ENCODE peak calls at places on chromosomes 7 and 10, in eight cellular contexts. One of them, this sample, is unnamed.

GRCh38 chr7:100132126-100132525 is 5.4 kb downstream of the MBLAC1 start:
- DNase-seq in naive thymus-derived CD8-positive, alpha-beta T cell: no peak
- DNase-seq in stimulated activated CD4-positive, alpha-beta T cell treated with anti-CD3 and anti-CD28 coated beads, Interleukin-2, amount 100 ng/mL, for 24 hours: no peak
- DNase-seq in left ventricle myocardium inferior: no peak
- DNase-seq in cardiac muscle cell: no peak
- DNase-seq in T-helper 17 cell: no peak
- DNase-seq in T-helper 1 cell: no peak
- DNase-seq in SHP77: no peak
- DNase-seq in this sample: no peak

GRCh38 chr7:50056131-50056530 is 36.9 kb downstream of the ZPBP start:
- DNase-seq in naive thymus-derived CD8-positive, alpha-beta T cell: no peak
- DNase-seq in stimulated activated CD4-positive, alpha-beta T cell treated with anti-CD3 and anti-CD28 coated beads, Interleukin-2, amount 100 ng/mL, for 24 hours: no peak
- DNase-seq in left ventricle myocardium inferior: no peak
- DNase-seq in cardiac muscle cell: no peak
- DNase-seq in T-helper 17 cell: no peak
- DNase-seq in T-helper 1 cell: no peak
- DNase-seq in SHP77: no peak
- DNase-seq in this sample: no peak

GRCh38 chr10:129546106-129546505 is 79.1 kb downstream of the MGMT start:
- DNase-seq in naive thymus-derived CD8-positive, alpha-beta T cell: no peak
- DNase-seq in stimulated activated CD4-positive, alpha-beta T cell treated with anti-CD3 and anti-CD28 coated beads, Interleukin-2, amount 100 ng/mL, for 24 hours: no peak
- DNase-seq in left ventricle myocardium inferior: no peak
- DNase-seq in cardiac muscle cell: no peak
- DNase-seq in T-helper 17 cell: no peak
- DNase-seq in T-helper 1 cell: no peak
- DNase-seq in SHP77: no peak
- DNase-seq in this sample: no peak

GRCh38 chr10:101777857-101778145 is 1.9 kb upstream of the FGF8 start:
- DNase-seq in naive thymus-derived CD8-positive, alpha-beta T cell: no peak
- DNase-seq in stimulated activated CD4-positive, alpha-beta T cell treated with anti-CD3 and anti-CD28 coated beads, Interleukin-2, amount 100 ng/mL, for 24 hours: no peak
- DNase-seq in left ventricle myocardium inferior: no peak
- DNase-seq in cardiac muscle cell: no peak
- DNase-seq in T-helper 17 cell: no peak
- DNase-seq in T-helper 1 cell: no peak
- DNase-seq in SHP77: no peak
- DNase-seq in this sample: no peak

GRCh38 chr10:106078796-106079576 is 1085.5 kb downstream of the SORCS1 start:
- DNase-seq in naive thymus-derived CD8-positive, alpha-beta T cell: no peak
- DNase-seq in stimulated activated CD4-positive, alpha-beta T cell treated with anti-CD3 and anti-CD28 coated beads, Interleukin-2, amount 100 ng/mL, for 24 hours: no peak
- DNase-seq in left ventricle myocardium inferior: no peak
- DNase-seq in cardiac muscle cell: no peak
- DNase-seq in T-helper 17 cell: no peak
- DNase-seq in T-helper 1 cell: no peak
- DNase-seq in SHP77: no peak
- DNase-seq in this sample: no peak

GRCh38 chr7:52482076-52482475 is 553.4 kb upstream of the POM121L12 start:
- DNase-seq in naive thymus-derived CD8-positive, alpha-beta T cell: no peak
- DNase-seq in stimulated activated CD4-positive, alpha-beta T cell treated with anti-CD3 and anti-CD28 coated beads, Interleukin-2, amount 100 ng/mL, for 24 hours: no peak
- DNase-seq in left ventricle myocardium inferior: no peak
- DNase-seq in cardiac muscle cell: no peak
- DNase-seq in T-helper 17 cell: no peak
- DNase-seq in T-helper 1 cell: no peak
- DNase-seq in SHP77: no peak
- DNase-seq in this sample: no peak

GRCh38 chr10:66307826-66308225 is 618.0 kb upstream of the LRRTM3 start:
- DNase-seq in naive thymus-derived CD8-positive, alpha-beta T cell: no peak
- DNase-seq in stimulated activated CD4-positive, alpha-beta T cell treated with anti-CD3 and anti-CD28 coated beads, Interleukin-2, amount 100 ng/mL, for 24 hours: no peak
- DNase-seq in left ventricle myocardium inferior: no peak
- DNase-seq in cardiac muscle cell: no peak
- DNase-seq in T-helper 17 cell: no peak
- DNase-seq in T-helper 1 cell: no peak
- DNase-seq in SHP77: no peak
- DNase-seq in this sample: peak

GRCh38 chr10:99233000-99233679 is 2.5 kb downstream of the HPSE2 start:
- DNase-seq in naive thymus-derived CD8-positive, alpha-beta T cell: no peak
- DNase-seq in stimulated activated CD4-positive, alpha-beta T cell treated with anti-CD3 and anti-CD28 coated beads, Interleukin-2, amount 100 ng/mL, for 24 hours: no peak
- DNase-seq in left ventricle myocardium inferior: no peak
- DNase-seq in cardiac muscle cell: no peak
- DNase-seq in T-helper 17 cell: no peak
- DNase-seq in T-helper 1 cell: no peak
- DNase-seq in SHP77: no peak
- DNase-seq in this sample: no peak

GRCh38 chr10:114486938-114487814 is 82.9 kb upstream of the AFAP1L2 start:
- DNase-seq in naive thymus-derived CD8-positive, alpha-beta T cell: no peak
- DNase-seq in stimulated activated CD4-positive, alpha-beta T cell treated with anti-CD3 and anti-CD28 coated beads, Interleukin-2, amount 100 ng/mL, for 24 hours: no peak
- DNase-seq in left ventricle myocardium inferior: no peak
- DNase-seq in cardiac muscle cell: no peak
- DNase-seq in T-helper 17 cell: no peak
- DNase-seq in T-helper 1 cell: no peak
- DNase-seq in SHP77: no peak
- DNase-seq in this sample: no peak

GRCh38 chr10:43048301-43049051 is 28.4 kb upstream of the RET start:
- DNase-seq in naive thymus-derived CD8-positive, alpha-beta T cell: no peak
- DNase-seq in stimulated activated CD4-positive, alpha-beta T cell treated with anti-CD3 and anti-CD28 coated beads, Interleukin-2, amount 100 ng/mL, for 24 hours: no peak
- DNase-seq in left ventricle myocardium inferior: peak
- DNase-seq in cardiac muscle cell: no peak
- DNase-seq in T-helper 17 cell: no peak
- DNase-seq in T-helper 1 cell: no peak
- DNase-seq in SHP77: no peak
- DNase-seq in this sample: no peak

GRCh38 chr10:63665765-63666164 is 144.6 kb downstream of the REEP3 start:
- DNase-seq in naive thymus-derived CD8-positive, alpha-beta T cell: no peak
- DNase-seq in stimulated activated CD4-positive, alpha-beta T cell treated with anti-CD3 and anti-CD28 coated beads, Interleukin-2, amount 100 ng/mL, for 24 hours: no peak
- DNase-seq in left ventricle myocardium inferior: no peak
- DNase-seq in cardiac muscle cell: no peak
- DNase-seq in T-helper 17 cell: no peak
- DNase-seq in T-helper 1 cell: no peak
- DNase-seq in SHP77: peak
- DNase-seq in this sample: no peak

GRCh38 chr10:68135922-68136718 is 26.8 kb downstream of the MYPN start:
- DNase-seq in naive thymus-derived CD8-positive, alpha-beta T cell: no peak
- DNase-seq in stimulated activated CD4-positive, alpha-beta T cell treated with anti-CD3 and anti-CD28 coated beads, Interleukin-2, amount 100 ng/mL, for 24 hours: no peak
- DNase-seq in left ventricle myocardium inferior: no peak
- DNase-seq in cardiac muscle cell: no peak
- DNase-seq in T-helper 17 cell: no peak
- DNase-seq in T-helper 1 cell: no peak
- DNase-seq in SHP77: no peak
- DNase-seq in this sample: no peak

GRCh38 chr10:93357680-93358079 is 124.5 kb downstream of the MYOF start:
- DNase-seq in naive thymus-derived CD8-positive, alpha-beta T cell: no peak
- DNase-seq in stimulated activated CD4-positive, alpha-beta T cell treated with anti-CD3 and anti-CD28 coated beads, Interleukin-2, amount 100 ng/mL, for 24 hours: no peak
- DNase-seq in left ventricle myocardium inferior: no peak
- DNase-seq in cardiac muscle cell: peak
- DNase-seq in T-helper 17 cell: no peak
- DNase-seq in T-helper 1 cell: no peak
- DNase-seq in SHP77: peak
- DNase-seq in this sample: no peak

GRCh38 chr10:60140681-60141632 is 234.6 kb upstream of the CCDC6 start:
- DNase-seq in naive thymus-derived CD8-positive, alpha-beta T cell: no peak
- DNase-seq in stimulated activated CD4-positive, alpha-beta T cell treated with anti-CD3 and anti-CD28 coated beads, Interleukin-2, amount 100 ng/mL, for 24 hours: no peak
- DNase-seq in left ventricle myocardium inferior: peak
- DNase-seq in cardiac muscle cell: peak
- DNase-seq in T-helper 17 cell: no peak
- DNase-seq in T-helper 1 cell: no peak
- DNase-seq in SHP77: peak
- DNase-seq in this sample: no peak

GRCh38 chr7:1899951-1900762 is 230.1 kb downstream of the ELFN1 start:
- DNase-seq in naive thymus-derived CD8-positive, alpha-beta T cell: no peak
- DNase-seq in stimulated activated CD4-positive, alpha-beta T cell treated with anti-CD3 and anti-CD28 coated beads, Interleukin-2, amount 100 ng/mL, for 24 hours: no peak
- DNase-seq in left ventricle myocardium inferior: no peak
- DNase-seq in cardiac muscle cell: no peak
- DNase-seq in T-helper 17 cell: no peak
- DNase-seq in T-helper 1 cell: no peak
- DNase-seq in SHP77: no peak
- DNase-seq in this sample: no peak

GRCh38 chr7:112521942-112522341 is 41.2 kb downstream of the LSMEM1 start:
- DNase-seq in naive thymus-derived CD8-positive, alpha-beta T cell: no peak
- DNase-seq in stimulated activated CD4-positive, alpha-beta T cell treated with anti-CD3 and anti-CD28 coated beads, Interleukin-2, amount 100 ng/mL, for 24 hours: no peak
- DNase-seq in left ventricle myocardium inferior: no peak
- DNase-seq in cardiac muscle cell: no peak
- DNase-seq in T-helper 17 cell: no peak
- DNase-seq in T-helper 1 cell: no peak
- DNase-seq in SHP77: no peak
- DNase-seq in this sample: no peak

GRCh38 chr7:118429141-118429540 is 204.6 kb downstream of the ANKRD7 start:
- DNase-seq in naive thymus-derived CD8-positive, alpha-beta T cell: no peak
- DNase-seq in stimulated activated CD4-positive, alpha-beta T cell treated with anti-CD3 and anti-CD28 coated beads, Interleukin-2, amount 100 ng/mL, for 24 hours: no peak
- DNase-seq in left ventricle myocardium inferior: no peak
- DNase-seq in cardiac muscle cell: no peak
- DNase-seq in T-helper 17 cell: no peak
- DNase-seq in T-helper 1 cell: no peak
- DNase-seq in SHP77: no peak
- DNase-seq in this sample: no peak

GRCh38 chr10:91856637-91857036 is 52.6 kb downstream of the FGFBP3 start:
- DNase-seq in naive thymus-derived CD8-positive, alpha-beta T cell: no peak
- DNase-seq in stimulated activated CD4-positive, alpha-beta T cell treated with anti-CD3 and anti-CD28 coated beads, Interleukin-2, amount 100 ng/mL, for 24 hours: no peak
- DNase-seq in left ventricle myocardium inferior: no peak
- DNase-seq in cardiac muscle cell: peak
- DNase-seq in T-helper 17 cell: no peak
- DNase-seq in T-helper 1 cell: no peak
- DNase-seq in SHP77: no peak
- DNase-seq in this sample: no peak

GRCh38 chr10:99466632-99467031 is 36.2 kb upstream of the GOT1 start:
- DNase-seq in naive thymus-derived CD8-positive, alpha-beta T cell: no peak
- DNase-seq in stimulated activated CD4-positive, alpha-beta T cell treated with anti-CD3 and anti-CD28 coated beads, Interleukin-2, amount 100 ng/mL, for 24 hours: no peak
- DNase-seq in left ventricle myocardium inferior: no peak
- DNase-seq in cardiac muscle cell: no peak
- DNase-seq in T-helper 17 cell: no peak
- DNase-seq in T-helper 1 cell: no peak
- DNase-seq in SHP77: no peak
- DNase-seq in this sample: no peak